ENCODE peak calls at places on chromosomes 4 and X, in seven cellular contexts. L is A549; I is GM12892; E is stimulated activated CD4-positive, alpha-beta T cell treated with anti-CD3 and anti-CD28 coated beads, Interleukin-4, amount 100 ng/mL, for 4 hours; Q is HT1080; F is prostate gland; B is GM04504. U is an unnamed sample.

GRCh38 chr4:110165382-110166285 is 32.8 kb downstream of the ELOVL6 start:
- DNase-seq in L (peak; percentile 19), I (no peak), E (peak; percentile 74), Q (peak; percentile 88), F (no peak), B (peak; percentile 57), U (no peak)

GRCh38 chrX:120366794-120367193 is 4.9 kb downstream of the ATP1B4 start:
- DNase-seq in L (no peak), I (no peak), E (no peak), Q (no peak), F (no peak), B (no peak), U (no peak)

GRCh38 chrX:57211906-57212305 is 74.6 kb upstream of the FAAH2 start:
- DNase-seq in L (no peak), I (no peak), E (no peak), Q (no peak), F (no peak), B (no peak), U (no peak)

GRCh38 chr4:29900336-29900735 is 819.8 kb upstream of the PCDH7 start:
- DNase-seq in L (no peak), I (no peak), E (no peak), Q (no peak), F (no peak), B (no peak), U (no peak)

GRCh38 chr4:154189346-154189745 is 302.3 kb downstream of the DCHS2 start:
- DNase-seq in L (no peak), I (no peak), E (no peak), Q (peak; percentile 80), F (no peak), B (peak; percentile 8), U (no peak)

GRCh38 chr4:53552711-53553110 is 38.6 kb downstream of the LNX1 start:
- DNase-seq in L (no peak), I (no peak), E (no peak), Q (no peak), F (no peak), B (no peak), U (no peak)

GRCh38 chrX:3962511-3963350 is 249.3 kb upstream of the PRKX start:
- DNase-seq in L (peak; percentile 7), I (no peak), E (no peak), Q (peak; percentile 4), F (no peak), B (no peak), U (no peak)

GRCh38 chrX:110415440-110416167 is 57.0 kb downstream of the RTL9 start:
- DNase-seq in L (no peak), I (no peak), E (no peak), Q (peak; percentile 81), F (no peak), B (no peak), U (no peak)

GRCh38 chr4:16472537-16472936 is 246.3 kb upstream of the TAPT1 start:
- DNase-seq in L (no peak), I (no peak), E (no peak), Q (no peak), F (no peak), B (no peak), U (no peak)

U was measured in GM18507.